ENCODE peak calls at places on chromosomes 7 and 10, in six cellular contexts. A is GM23338; U is activated CD8-positive, alpha-beta memory T cell treated with anti-CD3 and anti-CD28 coated beads, Interleukin-2, amount 10 ng/mL, durations not matched to agents 7 days and 5 days; S is cardiac fibroblast; L is M059J; W is skeletal muscle cell. K is an unnamed sample.

GRCh38 chr10:64486149-64486548 is 964.9 kb downstream of the REEP3 start:
- DNase-seq in A (no peak), U (no peak), S (peak; percentile 88), L (no peak), W (peak; percentile 71), K (no peak)

GRCh38 chr7:74474271-74474865 is 20.7 kb downstream of the GTF2IRD1 start:
- DNase-seq in A (no peak), U (no peak), S (no peak), L (peak; percentile 83), W (no peak), K (no peak)

GRCh38 chr7:39567294-39567693 is 1.1 kb downstream of the YAE1 start:
- DNase-seq in A (no peak), U (no peak), S (no peak), L (no peak), W (no peak), K (no peak)

GRCh38 chr7:4959356-4959755 is 369 bp upstream of the MMD2 start:
- DNase-seq in A (peak; percentile 63), U (no peak), S (no peak), L (no peak), W (no peak), K (no peak)

GRCh38 chr10:52644678-52645434 is 127.7 kb downstream of the MBL2 start:
- DNase-seq in A (peak; percentile 77), U (no peak), S (peak; percentile 67), L (peak; percentile 60), W (no peak), K (no peak)

GRCh38 chr10:52314822-52315552 is 906 bp downstream of the DKK1 start:
- DNase-seq in A (peak; percentile 17), U (no peak), S (peak; percentile 61), L (peak; percentile 56), W (no peak), K (no peak)

GRCh38 chr10:2985729-2986232 is 81.6 kb upstream of the PFKP start:
- DNase-seq in A (no peak), U (no peak), S (peak; percentile 51), L (peak; percentile 75), W (no peak), K (no peak)

GRCh38 chr7:40715053-40715430 is 580.2 kb downstream of the SUGCT start:
- DNase-seq in A (no peak), U (no peak), S (peak; percentile 61), L (no peak), W (no peak), K (no peak)

GRCh38 chr7:117381357-117381756 is 45.9 kb downstream of the ASZ1 start:
- DNase-seq in A (no peak), U (no peak), S (no peak), L (no peak), W (no peak), K (no peak)

GRCh38 chr10:102324061-102324460 is 71.4 kb upstream of the NFKB2 start:
- DNase-seq in A (no peak), U (no peak), S (peak; percentile 40), L (no peak), W (no peak), K (no peak)

GRCh38 chr7:154171422-154171821 is 119.2 kb downstream of the DPP6 start:
- DNase-seq in A (no peak), U (no peak), S (no peak), L (no peak), W (no peak), K (no peak)

GRCh38 chr7:155660059-155660757 is 15.7 kb downstream of the RBM33 start:
- DNase-seq in A (no peak), U (no peak), S (peak; percentile 63), L (peak; percentile 40), W (no peak), K (no peak)

GRCh38 chr7:24965831-24966708 is 13.9 kb downstream of the OSBPL3 start:
- DNase-seq in A (peak; percentile 31), U (peak; percentile 78), S (no peak), L (peak; percentile 15), W (no peak), K (peak; percentile 16)

GRCh38 chr7:123769371-123769770 is 20.6 kb upstream of the WASL start:
- DNase-seq in A (no peak), U (no peak), S (peak; percentile 77), L (peak; percentile 94), W (peak; percentile 71), K (no peak)

GRCh38 chr7:26553128-26553527 is 261.5 kb downstream of the SNX10 start:
- DNase-seq in A (no peak), U (no peak), S (no peak), L (no peak), W (no peak), K (no peak)

GRCh38 chr7:20144801-20145200 is 72.4 kb downstream of the MACC1 start:
- DNase-seq in A (no peak), U (no peak), S (no peak), L (no peak), W (no peak), K (no peak)

GRCh38 chr10:98269435-98269912 is 1.5 kb upstream of the LOXL4 start:
- DNase-seq in A (peak; percentile 56), U (peak; percentile 32), S (peak; percentile 90), L (peak; percentile 95), W (peak; percentile 37), K (no peak)

GRCh38 chr7:27154901-27155815 is 1.3 kb downstream of the HOXA7 start:
- DNase-seq in A (no peak), U (no peak), S (no peak), L (no peak), W (no peak), K (no peak)

GRCh38 chr10:18164093-18164492 is 23.9 kb downstream of the CACNB2 start:
- DNase-seq in A (no peak), U (no peak), S (peak; percentile 77), L (peak; percentile 91), W (peak; percentile 51), K (no peak)

GRCh38 chr7:128888039-128888755 is 22.3 kb downstream of the KCP start:
- DNase-seq in A (no peak), U (no peak), S (no peak), L (no peak), W (no peak), K (no peak)

K was measured in central memory CD8-positive, alpha-beta T cell.